ENCODE peak calls at places on chromosomes 11 and 22, in seven cellular contexts. Y, J, Q, D, F, V and H are unnamed samples.

GRCh38 chr11:74366576-74366975 is 31.7 kb downstream of the PGM2L1 start:
- DNase-seq in Y (peak), J (no peak), Q (peak), D (no peak), F (peak), V (no peak), H (no peak)

GRCh38 chr11:129446572-129446971 is 70.9 kb downstream of the BARX2 start:
- DNase-seq in Y (no peak), J (no peak), Q (no peak), D (no peak), F (no peak), V (no peak), H (no peak)

GRCh38 chr11:12110201-12110713 is at the start of gene MICAL2:
- DNase-seq in Y (peak), J (peak), Q (peak), D (peak), F (peak), V (no peak), H (peak)

GRCh38 chr11:112200252-112200651 is 24.9 kb downstream of the BCO2 start:
- DNase-seq in Y (no peak), J (no peak), Q (no peak), D (no peak), F (no peak), V (peak), H (no peak)

GRCh38 chr11:115215694-115216615 is 288.3 kb downstream of the CADM1 start:
- DNase-seq in Y (peak), J (no peak), Q (no peak), D (no peak), F (no peak), V (no peak), H (no peak)

GRCh38 chr11:68854273-68854958 is 12.7 kb upstream of the CPT1A start:
- DNase-seq in Y (no peak), J (peak), Q (no peak), D (no peak), F (no peak), V (no peak), H (no peak)

GRCh38 chr22:37337204-37337943 is 55.1 kb downstream of the CYTH4 start:
- DNase-seq in Y (peak), J (no peak), Q (no peak), D (no peak), F (no peak), V (no peak), H (no peak)

GRCh38 chr11:62400760-62401159 is 18.1 kb upstream of the SCGB1A1 start:
- DNase-seq in Y (no peak), J (no peak), Q (peak), D (no peak), F (peak), V (no peak), H (no peak)

GRCh38 chr11:15006139-15006759 is 34.1 kb upstream of the CALCA start:
- DNase-seq in Y (peak), J (no peak), Q (peak), D (peak), F (peak), V (peak), H (no peak)

GRCh38 chr22:38505595-38506117 is 455 bp downstream of the DDX17 start:
- DNase-seq in Y (peak), J (peak), Q (peak), D (no peak), F (no peak), V (no peak), H (peak)

GRCh38 chr11:68962527-68963250 is 18.1 kb downstream of the MRGPRD start:
- DNase-seq in Y (no peak), J (no peak), Q (no peak), D (peak), F (no peak), V (no peak), H (peak)